ENCODE peak calls at places on chromosomes 6 and 20, in eight cellular contexts. Z is prostate gland; W is CD4-positive, CD25-positive, alpha-beta regulatory T cell; D is small intestine; O is fibroblast of lung; P is PC-9; U is right atrium auricular region; M is astrocyte. E is an unnamed sample.

GRCh38 chr6:147667082-147667481 is 158.6 kb downstream of the SAMD5 start:
- DNase-seq in Z (no peak), W (no peak), D (no peak), O (no peak), P (no peak), U (no peak), M (no peak), E (no peak)

GRCh38 chr20:2801459-2801728 is 967 bp upstream of the CPXM1 start:
- DNase-seq in Z (no peak), W (no peak), D (no peak), O (no peak), P (no peak), U (no peak), M (no peak), E (no peak)

GRCh38 chr6:170080828-170081368 is 210.0 kb downstream of the DLL1 start:
- DNase-seq in Z (no peak), W (no peak), D (no peak), O (no peak), P (no peak), U (no peak), M (no peak), E (no peak)

GRCh38 chr20:23147964-23148720 is 62.0 kb upstream of the CD93 start:
- DNase-seq in Z (no peak), W (no peak), D (peak; percentile 76), O (peak; percentile 89), P (peak; percentile 60), U (peak; percentile 85), M (peak; percentile 77), E (no peak)

GRCh38 chr6:88374556-88374955 is 208.4 kb upstream of the CNR1 start:
- DNase-seq in Z (no peak), W (no peak), D (no peak), O (no peak), P (no peak), U (no peak), M (no peak), E (no peak)

GRCh38 chr6:2450546-2450945 is 205.1 kb upstream of the GMDS start:
- DNase-seq in Z (peak; percentile 38), W (no peak), D (peak; percentile 83), O (no peak), P (peak; percentile 19), U (no peak), M (no peak), E (no peak)

GRCh38 chr6:122799140-122799539 is 10.1 kb downstream of the SMPDL3A start:
- DNase-seq in Z (no peak), W (no peak), D (peak; percentile 69), O (no peak), P (no peak), U (no peak), M (no peak), E (no peak)

GRCh38 chr6:11586574-11586973 is 49.0 kb downstream of the TMEM170B start:
- DNase-seq in Z (no peak), W (no peak), D (no peak), O (peak; percentile 66), P (peak; percentile 68), U (peak; percentile 57), M (peak; percentile 94), E (no peak)

GRCh38 chr6:135936606-135937005 is 85.1 kb downstream of the PDE7B start:
- DNase-seq in Z (no peak), W (no peak), D (no peak), O (peak; percentile 97), P (no peak), U (no peak), M (peak; percentile 96), E (no peak)

GRCh38 chr20:38242848-38243449 is 17.6 kb downstream of the KIAA1755 start:
- DNase-seq in Z (no peak), W (no peak), D (no peak), O (no peak), P (peak; percentile 31), U (no peak), M (no peak), E (no peak)

GRCh38 chr20:20003088-20003954 is 13.8 kb upstream of the NAA20 start:
- DNase-seq in Z (peak; percentile 24), W (no peak), D (no peak), O (peak; percentile 62), P (no peak), U (peak; percentile 78), M (no peak), E (no peak)

GRCh38 chr6:84539122-84539856 is 225.1 kb downstream of the TBX18 start:
- DNase-seq in Z (no peak), W (no peak), D (no peak), O (no peak), P (no peak), U (no peak), M (no peak), E (no peak)

GRCh38 chr20:4835244-4836177 is 113.8 kb downstream of the PRND start:
- DNase-seq in Z (no peak), W (no peak), D (no peak), O (peak; percentile 58), P (no peak), U (peak; percentile 70), M (peak; percentile 32), E (no peak)

GRCh38 chr6:84052883-84053241 is 19.3 kb downstream of the MRAP2 start:
- DNase-seq in Z (no peak), W (no peak), D (no peak), O (no peak), P (no peak), U (no peak), M (no peak), E (no peak)

GRCh38 chr6:22451960-22452359 is 117.4 kb upstream of the HDGFL1 start:
- DNase-seq in Z (no peak), W (no peak), D (no peak), O (no peak), P (no peak), U (no peak), M (peak; percentile 80), E (no peak)

GRCh38 chr20:33680681-33681080 is 5.5 kb downstream of the E2F1 start:
- DNase-seq in Z (no peak), W (no peak), D (no peak), O (peak; percentile 48), P (no peak), U (no peak), M (peak; percentile 26), E (no peak)

GRCh38 chr6:13484138-13484708 is 3.2 kb downstream of the GFOD1 start:
- DNase-seq in Z (no peak), W (no peak), D (peak; percentile 52), O (no peak), P (no peak), U (no peak), M (no peak), E (no peak)

GRCh38 chr20:57266251-57267157 is at the start of gene BMP7:
- DNase-seq in Z (no peak), W (no peak), D (no peak), O (no peak), P (peak; percentile 27), U (no peak), M (no peak), E (no peak)
- H3K4me3 ChIP-seq in Z (peak within 1 kb of the TSS; percentile 35), W (no peak within 1 kb of the TSS), D (no peak within 1 kb of the TSS), O (no peak within 1 kb of the TSS), P (no peak within 1 kb of the TSS), U (peak within 1 kb of the TSS; percentile 51), M (no peak within 1 kb of the TSS), E (peak within 1 kb of the TSS; percentile 34)

GRCh38 chr6:116572162-116572561 is 858 bp downstream of the RWDD1 start:
- DNase-seq in Z (no peak), W (no peak), D (peak; percentile 69), O (peak; percentile 50), P (peak; percentile 11), U (no peak), M (peak; percentile 23), E (peak; percentile 22)

GRCh38 chr6:116568111-116568510 is 3.2 kb upstream of the RWDD1 start:
- DNase-seq in Z (no peak), W (no peak), D (no peak), O (no peak), P (no peak), U (no peak), M (no peak), E (no peak)

GRCh38 chr6:116570856-116571682 is at the start of gene RWDD1:
- DNase-seq in Z (peak; percentile 98), W (peak; percentile 97), D (peak; percentile 98), O (peak; percentile 100), P (peak; percentile 99), U (peak; percentile 98), M (peak; percentile 100), E (peak; percentile 99)

GRCh38 chr6:116571683-116572000 is 338 bp downstream of the RWDD1 start:
- DNase-seq in Z (no peak), W (no peak), D (no peak), O (no peak), P (no peak), U (no peak), M (no peak), E (no peak)

DNA sequence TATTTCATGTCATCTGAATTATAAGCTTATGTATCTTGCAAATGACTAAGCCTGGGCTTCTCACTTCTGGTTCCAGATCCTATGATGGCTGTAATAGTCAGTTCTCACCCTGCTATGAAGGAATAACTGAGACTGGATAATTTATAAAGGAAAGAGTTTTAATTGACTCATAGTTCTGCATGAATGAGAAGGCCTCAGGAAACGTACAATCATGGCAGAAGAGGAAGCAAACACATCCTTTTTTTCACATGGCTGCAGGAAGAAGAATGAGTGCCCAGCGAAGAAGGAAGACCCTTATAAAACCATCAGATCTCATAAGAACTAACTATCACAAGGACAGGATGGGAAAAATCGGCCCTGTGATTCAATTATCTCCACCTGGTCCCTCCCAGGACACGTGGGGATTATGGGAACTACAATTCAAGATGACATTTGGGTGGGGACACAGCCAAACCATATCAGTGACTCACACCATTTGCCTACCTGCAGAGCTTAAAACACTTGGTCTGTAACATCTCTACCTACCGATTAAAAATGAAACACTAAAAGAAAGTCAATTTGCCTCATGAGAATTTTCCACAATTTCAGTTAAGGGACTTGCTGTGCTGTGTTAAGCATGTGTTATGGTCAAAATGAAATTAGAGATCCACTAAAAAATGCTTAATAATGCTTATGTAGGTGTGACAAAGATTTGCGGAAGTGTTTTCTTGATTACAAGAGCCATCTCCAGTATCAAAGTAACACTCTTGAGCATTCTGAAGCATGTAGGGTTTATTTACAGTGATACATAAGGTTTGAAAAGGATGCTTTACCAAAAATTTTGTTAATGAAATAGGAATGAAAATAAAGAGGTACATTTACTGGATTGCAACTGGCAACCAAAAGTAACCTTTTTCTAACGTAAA is 2.2 kb upstream of the RWDD1 start:
- DNase-seq in Z (no peak), W (no peak), D (no peak), O (no peak), P (peak; percentile 8), U (no peak), M (no peak), E (no peak)
- H3K4me3 ChIP-seq in Z (no peak overlapping the region), W (peak overlapping the region; percentile 91), D (no peak overlapping the region), O (no peak overlapping the region), P (no peak overlapping the region), U (no peak overlapping the region), M (no peak overlapping the region), E (no peak overlapping the region)

GRCh38 chr6:134148566-134148965 is 96.1 kb upstream of the SLC2A12 start:
- DNase-seq in Z (no peak), W (no peak), D (no peak), O (no peak), P (no peak), U (no peak), M (no peak), E (no peak)
- H3K4me3 ChIP-seq in Z (no peak overlapping the region), W (no peak overlapping the region), D (no peak overlapping the region), O (no peak overlapping the region), P (no peak overlapping the region), U (no peak overlapping the region), M (no peak overlapping the region), E (no peak overlapping the region)

DNA sequence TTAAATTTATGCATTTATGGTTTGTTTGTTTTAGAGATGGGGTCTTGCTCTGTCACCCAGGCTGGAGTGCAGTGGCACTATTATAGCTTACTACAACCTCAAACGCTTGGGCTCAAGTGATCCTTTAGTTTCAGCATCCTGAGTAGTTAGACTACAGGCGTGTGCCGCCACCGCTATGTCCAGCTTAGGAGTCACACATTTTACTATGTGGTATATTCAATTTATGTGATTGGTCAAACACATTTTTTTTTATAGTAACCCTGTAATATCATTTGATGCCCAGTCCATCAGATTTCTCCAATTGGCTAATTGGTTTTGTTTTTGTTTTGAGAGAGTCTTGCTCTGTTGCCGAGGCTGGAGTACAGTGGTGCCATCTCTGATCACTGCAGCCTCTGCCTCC is 2.3 kb downstream of the DTD1 start:
- DNase-seq in Z (no peak), W (no peak), D (no peak), O (no peak), P (no peak), U (no peak), M (no peak), E (no peak)
- H3K4me3 ChIP-seq in Z (no peak overlapping the region), W (no peak overlapping the region), D (no peak overlapping the region), O (no peak overlapping the region), P (no peak overlapping the region), U (no peak overlapping the region), M (no peak overlapping the region), E (no peak overlapping the region)

E was measured in HAP-1.